ENCODE peak calls at places on chromosomes 16 and 17, in ten cellular contexts. P, V, J, E, W, R, H, X, I and C are unnamed samples.

GRCh38 chr16:86987746-86988670 is 329.2 kb downstream of the C16orf95 start:
- DNase-seq in H (no peak), W (no peak), R (no peak), E (no peak), I (no peak), J (no peak), X (no peak), P (no peak), V (no peak), C (no peak)

GRCh38 chr16:7372095-7372494 is 39.5 kb downstream of the RBFOX1 start:
- DNase-seq in V (no peak), I (no peak), X (no peak), J (no peak), P (no peak), H (no peak), W (no peak), E (no peak), R (no peak), C (no peak)

GRCh38 chr17:17146791-17147406 is 59.2 kb downstream of the PLD6 start:
- DNase-seq in V (no peak), R (no peak), W (no peak), J (peak; percentile 66), H (no peak), X (no peak), P (no peak), I (no peak), E (no peak), C (no peak)

GRCh38 chr17:65750166-65750565 is 188.7 kb upstream of the AXIN2 start:
- DNase-seq in I (no peak), J (no peak), H (no peak), E (no peak), X (no peak), W (no peak), R (no peak), V (no peak), P (no peak), C (no peak)

GRCh38 chr17:59329558-59330313 is 1.7 kb upstream of the YPEL2 start:
- DNase-seq in R (peak; percentile 72), W (peak; percentile 40), H (peak; percentile 63), X (peak; percentile 75), V (peak; percentile 75), I (no peak), J (peak; percentile 79), E (peak; percentile 96), P (no peak), C (peak; percentile 79)

GRCh38 chr17:27457731-27458523 is 1.7 kb downstream of the KSR1 start:
- DNase-seq in P (no peak), W (no peak), J (no peak), V (no peak), H (no peak), I (no peak), X (peak; percentile 53), E (peak; percentile 40), R (no peak), C (no peak)

GRCh38 chr16:83253526-83253925 is 554.3 kb upstream of the HSBP1 start:
- DNase-seq in J (no peak), H (no peak), X (no peak), V (no peak), E (no peak), P (no peak), I (no peak), R (no peak), W (no peak), C (no peak)

GRCh38 chr16:58418601-58419000 is 26.3 kb downstream of the GINS3 start:
- DNase-seq in V (peak; percentile 27), H (no peak), E (peak; percentile 57), X (peak; percentile 27), P (no peak), W (no peak), I (no peak), R (no peak), J (no peak), C (peak; percentile 87)

GRCh38 chr16:25419123-25419522 is 161.5 kb upstream of the ZKSCAN2 start:
- DNase-seq in I (no peak), W (no peak), R (no peak), J (no peak), E (no peak), H (no peak), X (no peak), P (no peak), V (no peak), C (no peak)

GRCh38 chr17:19313746-19314651 is 48.5 kb downstream of the B9D1 start:
- DNase-seq in E (no peak), J (no peak), X (no peak), H (no peak), R (no peak), P (no peak), W (no peak), V (no peak), I (no peak), C (no peak)

GRCh38 chr16:78794581-78795300 is 695.3 kb downstream of the WWOX start:
- DNase-seq in W (no peak), H (no peak), P (no peak), R (no peak), I (no peak), V (no peak), E (no peak), J (no peak), X (no peak), C (no peak)

GRCh38 chr16:78799429-78799828 is 700.0 kb downstream of the WWOX start:
- DNase-seq in H (no peak), R (no peak), I (no peak), W (no peak), X (no peak), P (no peak), J (no peak), V (no peak), E (no peak), C (no peak)

GRCh38 chr16:78800535-78800934 is 701.1 kb downstream of the WWOX start:
- DNase-seq in V (no peak), J (no peak), R (no peak), E (no peak), X (no peak), H (no peak), I (no peak), P (no peak), W (no peak), C (no peak)
- TF ChIP-seq CTCF in V (no peak), J (no peak), R (no peak), E (no peak), X (no peak), H (no peak), I (no peak), P (no peak), W (no peak), C (peak; percentile 34)

DNA sequence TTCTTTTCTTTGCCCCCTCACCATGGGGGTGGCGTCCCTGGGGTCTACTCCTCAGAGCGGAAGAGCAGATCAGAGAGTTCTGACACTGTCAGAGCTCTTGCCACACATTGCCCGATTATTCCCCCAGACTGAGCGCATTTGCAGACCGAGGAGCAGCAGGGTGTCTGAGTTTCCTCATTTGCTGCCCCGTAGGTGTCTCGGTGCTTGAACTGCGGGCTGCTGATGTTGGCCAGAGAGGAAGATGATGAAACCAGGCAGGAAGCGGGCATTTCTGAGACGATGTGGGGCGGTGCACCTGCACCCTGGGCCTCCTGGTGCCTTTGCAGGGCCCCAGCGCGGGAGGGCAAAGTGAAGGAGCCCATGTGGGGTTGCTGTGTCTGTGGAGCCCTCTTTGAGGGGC is 55.2 kb downstream of the ARSG start:
- DNase-seq in P (no peak), J (no peak), V (no peak), H (no peak), X (no peak), E (no peak), I (no peak), R (peak; percentile 82), W (no peak), C (no peak)
- H3K27ac ChIP-seq in P (no peak overlapping the region), J (no peak overlapping the region), V (no peak overlapping the region), H (no peak overlapping the region), X (no peak overlapping the region), E (no peak overlapping the region), I (no peak overlapping the region), R (peak overlapping the region; percentile 74), W (no peak overlapping the region), C (no peak overlapping the region)

GRCh38 chr17:36485027-36485426 is 1.5 kb upstream of the ZNHIT3 start:
- DNase-seq in X (no peak), J (no peak), E (no peak), R (no peak), I (no peak), H (no peak), W (no peak), V (no peak), P (no peak), C (no peak)

GRCh38 chr17:36481829-36482228 is 4.7 kb upstream of the ZNHIT3 start:
- DNase-seq in R (no peak), H (no peak), J (no peak), W (no peak), I (no peak), V (no peak), X (no peak), P (no peak), E (no peak), C (no peak)

GRCh38 chr17:36482611-36483504 is 3.6 kb upstream of the ZNHIT3 start:
- DNase-seq in H (peak; percentile 88), I (no peak), W (peak; percentile 69), P (peak; percentile 94), J (peak; percentile 87), R (peak; percentile 86), V (peak; percentile 91), X (peak; percentile 71), E (peak; percentile 82), C (peak; percentile 90)

GRCh38 chr17:36485805-36486203 is 677 bp upstream of the ZNHIT3 start:
- DNase-seq in R (no peak), J (no peak), X (no peak), W (no peak), H (no peak), V (peak; percentile 34), E (no peak), P (no peak), I (no peak), C (no peak)

GRCh38 chr17:36486204-36487194 is at the start of gene ZNHIT3:
- DNase-seq in P (peak; percentile 97), I (peak; percentile 44), H (peak; percentile 90), J (peak; percentile 95), X (peak; percentile 93), V (peak; percentile 96), R (peak; percentile 95), W (peak; percentile 92), E (peak; percentile 94), C (peak; percentile 98)
- TF ChIP-seq POLR2A in P (no peak), I (peak; percentile 50), H (peak; percentile 12), J (peak; percentile 89), X (no peak), V (peak; percentile 82), R (peak; percentile 39), W (peak; percentile 60), E (peak; percentile 75), C (no peak)

DNA sequence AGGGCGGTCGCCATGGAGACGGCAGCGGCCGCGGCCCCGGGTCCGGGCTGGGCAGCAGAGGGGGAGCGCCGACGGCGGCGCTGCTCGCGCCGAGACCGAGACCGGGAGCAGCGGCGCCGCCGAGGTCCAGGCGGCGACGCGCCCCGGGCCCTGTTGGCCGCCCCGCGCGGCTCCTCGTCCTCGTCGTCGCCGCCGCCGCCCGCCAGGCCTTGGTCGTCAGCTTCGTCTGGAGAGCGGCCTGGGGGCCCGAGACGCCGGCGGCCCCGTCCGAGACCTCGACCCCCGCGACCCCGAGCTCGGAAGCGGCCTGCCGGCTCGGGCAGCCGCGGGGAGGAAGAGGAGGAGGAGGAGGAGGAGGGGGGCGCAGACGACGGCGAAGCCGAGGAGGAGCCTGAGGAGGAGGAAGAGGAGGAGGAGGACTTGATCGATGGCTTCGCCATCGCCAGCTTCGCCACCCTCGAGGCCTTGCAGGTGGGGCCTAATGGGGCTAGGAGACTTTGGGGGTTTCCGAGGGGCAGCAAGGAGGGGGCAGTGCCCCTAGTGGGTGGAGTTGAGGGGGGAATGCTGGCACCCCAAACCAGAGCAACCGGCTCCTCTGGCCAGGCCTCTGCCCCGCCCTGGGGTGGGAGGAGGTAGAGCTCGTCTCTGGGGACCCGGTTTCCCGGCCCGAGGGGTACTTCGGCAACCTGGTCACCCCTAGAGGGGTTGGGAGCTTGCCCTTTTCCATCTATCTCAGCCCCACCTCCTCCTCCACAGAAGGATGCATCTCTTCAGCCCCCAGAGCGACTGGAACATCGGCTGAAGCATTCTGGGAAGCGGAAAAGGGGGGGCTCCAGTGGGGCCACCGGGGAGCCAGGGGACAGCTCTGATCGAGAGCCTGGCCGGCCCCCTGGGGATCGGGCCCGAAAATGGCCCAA is 1.5 kb downstream of the FBRS start:
- DNase-seq in V (no peak), J (no peak), I (no peak), P (no peak), X (no peak), R (peak; percentile 31), E (peak; percentile 19), H (peak; percentile 35), W (peak; percentile 49), C (no peak)
- TF ChIP-seq CTCF in V (no peak), J (peak; percentile 7), I (no peak), P (no peak), X (peak; percentile 4), R (no peak), E (peak; percentile 7), H (no peak), W (no peak), C (no peak)